ENCODE peak calls at places on chromosomes 11 and 22, in ten cellular contexts. V is effector memory CD8-positive, alpha-beta T cell; M is NCI-H1048; U is NCI-H1417; Z is GM19239; G is H7; R is activated T-helper 9 cell treated with anti-CD3 and anti-CD28 coated beads, Interleukin-2, amount 50 U/mL, for 16 hours; B is NCI-H187; C is stimulated activated CD4-positive, alpha-beta T cell treated with anti-CD3 and anti-CD28 coated beads, Interleukin-12 subunit alpha, Interleukin-12 subunit beta, amount 100 ng/mL, for 24 hours; Y is body of pancreas. L is an unnamed sample.

GRCh38 chr11:39365809-39366436 is 2093.5 kb downstream of the LRRC4C start:
- DNase-seq in V (no peak), M (no peak), U (no peak), Z (no peak), G (peak), R (no peak), B (no peak), C (no peak), Y (no peak), L (no peak)

GRCh38 chr11:68331338-68331947 is 19.1 kb downstream of the LRP5 start:
- DNase-seq in V (no peak), M (no peak), U (no peak), Z (no peak), G (peak), R (no peak), B (no peak), C (no peak), Y (no peak), L (no peak)

GRCh38 chr11:47236482-47236881 is 12.1 kb downstream of the ACP2 start:
- DNase-seq in V (no peak), M (no peak), U (no peak), Z (no peak), G (no peak), R (no peak), B (no peak), C (no peak), Y (no peak), L (no peak)

GRCh38 chr22:49044091-49044490 is 783.6 kb downstream of the BRD1 start:
- DNase-seq in V (no peak), M (no peak), U (no peak), Z (no peak), G (no peak), R (no peak), B (no peak), C (no peak), Y (no peak), L (no peak)

GRCh38 chr11:87431386-87431785 is 393.7 kb downstream of the TMEM135 start:
- DNase-seq in V (no peak), M (no peak), U (no peak), Z (no peak), G (no peak), R (no peak), B (no peak), C (no peak), Y (peak), L (no peak)

GRCh38 chr22:48376936-48377335 is 1450.7 kb downstream of the BRD1 start:
- DNase-seq in V (no peak), M (no peak), U (no peak), Z (no peak), G (no peak), R (no peak), B (no peak), C (no peak), Y (no peak), L (no peak)

GRCh38 chr22:39183991-39184585 is 31.6 kb upstream of the CBX7 start:
- DNase-seq in V (no peak), M (no peak), U (no peak), Z (no peak), G (peak), R (no peak), B (no peak), C (no peak), Y (peak), L (no peak)

GRCh38 chr11:2099523-2100316 is 39.5 kb downstream of the IGF2 start:
- DNase-seq in V (no peak), M (no peak), U (peak), Z (no peak), G (peak), R (no peak), B (no peak), C (no peak), Y (peak), L (no peak)

GRCh38 chr11:72781063-72781312 is 12.9 kb downstream of the STARD10 start:
- DNase-seq in V (no peak), M (peak), U (no peak), Z (no peak), G (no peak), R (no peak), B (no peak), C (no peak), Y (peak), L (no peak)

GRCh38 chr11:130817608-130817944 is 98.7 kb downstream of the SNX19 start:
- DNase-seq in V (no peak), M (no peak), U (no peak), Z (no peak), G (no peak), R (no peak), B (no peak), C (no peak), Y (peak), L (peak)

GRCh38 chr22:37126882-37127281 is 17.4 kb upstream of the TMPRSS6 start:
- DNase-seq in V (no peak), M (no peak), U (no peak), Z (no peak), G (peak), R (no peak), B (no peak), C (no peak), Y (no peak), L (no peak)

GRCh38 chr11:134510641-134511040 is 98.6 kb upstream of the B3GAT1 start:
- DNase-seq in V (no peak), M (no peak), U (no peak), Z (no peak), G (no peak), R (no peak), B (no peak), C (no peak), Y (no peak), L (no peak)

GRCh38 chr11:115452245-115452644 is 52.0 kb downstream of the CADM1 start:
- DNase-seq in V (no peak), M (no peak), U (no peak), Z (no peak), G (no peak), R (no peak), B (no peak), C (no peak), Y (no peak), L (no peak)

GRCh38 chr11:57546869-57547518 is 9.6 kb downstream of the SMTNL1 start:
- DNase-seq in V (no peak), M (no peak), U (no peak), Z (peak), G (peak), R (no peak), B (no peak), C (no peak), Y (no peak), L (no peak)

GRCh38 chr11:96338910-96339703 is 3.9 kb downstream of the MAML2 start:
- DNase-seq in V (peak), M (no peak), U (no peak), Z (peak), G (no peak), R (no peak), B (no peak), C (no peak), Y (no peak), L (peak)

GRCh38 chr11:44269369-44270351 is 40.3 kb downstream of the ALX4 start:
- DNase-seq in V (no peak), M (no peak), U (no peak), Z (no peak), G (peak), R (no peak), B (no peak), C (no peak), Y (no peak), L (no peak)

GRCh38 chr11:71338806-71339177 is 86.4 kb upstream of the SHANK2 start:
- DNase-seq in V (no peak), M (no peak), U (no peak), Z (no peak), G (peak), R (no peak), B (no peak), C (no peak), Y (no peak), L (no peak)

GRCh38 chr22:23565942-23566715 is 14.0 kb downstream of the IGLL1 start:
- DNase-seq in V (no peak), M (no peak), U (peak), Z (no peak), G (peak), R (no peak), B (no peak), C (no peak), Y (peak), L (no peak)

GRCh38 chr11:83815736-83816135 is 529.6 kb upstream of the CCDC90B start:
- DNase-seq in V (no peak), M (no peak), U (no peak), Z (no peak), G (no peak), R (no peak), B (no peak), C (no peak), Y (no peak), L (no peak)

GRCh38 chr22:17303840-17304779 is 65.2 kb upstream of the CECR2 start:
- DNase-seq in V (peak), M (no peak), U (no peak), Z (no peak), G (no peak), R (peak), B (no peak), C (peak), Y (no peak), L (no peak)

GRCh38 chr22:19576460-19577421 is 52.5 kb upstream of the CLDN5 start:
- DNase-seq in V (no peak), M (no peak), U (no peak), Z (peak), G (peak), R (peak), B (no peak), C (peak), Y (no peak), L (peak)

GRCh38 chr22:22048318-22048942 is 65.8 kb upstream of the TOP3B start:
- DNase-seq in V (no peak), M (no peak), U (no peak), Z (no peak), G (no peak), R (no peak), B (no peak), C (no peak), Y (no peak), L (no peak)

GRCh38 chr11:108226036-108226435 is 3.2 kb downstream of the ATM start:
- DNase-seq in V (no peak), M (no peak), U (no peak), Z (no peak), G (no peak), R (no peak), B (no peak), C (no peak), Y (no peak), L (no peak)

GRCh38 chr22:47015589-47016178 is 253.2 kb downstream of the TBC1D22A start:
- DNase-seq in V (no peak), M (no peak), U (no peak), Z (no peak), G (no peak), R (no peak), B (no peak), C (no peak), Y (no peak), L (no peak)

L was measured in NK-92 treated with Interleukin-12 subunit alpha and Interleukin-12 subunit beta, amount 100 ng/mL, for 24 hours.